ENCODE peak calls at places on chromosome 10, in eight cellular contexts. G is hepatocyte, V is fibroblast of lung, T is tibial artery, X is transverse colon, A is pancreas, Y is mammary epithelial cell, Z is adipocyte. L is an unnamed sample. For H3K36me3, the result is how much of the 10 kb centered on the place peaks cover.

GRCh38 chr10:51679841-51680240 is 19.6 kb downstream of the CSTF2T start:
- DNase-seq in G (no peak), V (no peak), T (no peak), X (no peak), A (no peak), Y (no peak), Z (no peak), L (no peak)

GRCh38 chr10:124999433-125000365 is 57.8 kb downstream of the ZRANB1 start:
- DNase-seq in G (no peak), V (peak), T (peak), X (peak), A (peak), Y (no peak), Z (peak), L (peak)

GRCh38 chr10:7417807-7418206 is 7.0 kb upstream of the SFMBT2 start:
- DNase-seq in G (no peak), V (no peak), T (no peak), X (no peak), A (no peak), Y (no peak), Z (no peak), L (no peak)

GRCh38 chr10:99631496-99631895 is 11.3 kb upstream of the SLC25A28 start:
- DNase-seq in G (no peak), V (peak), T (no peak), X (no peak), A (no peak), Y (peak), Z (peak), L (no peak)

GRCh38 chr10:118467200-118467599 is 125.1 kb upstream of the FAM204A start:
- DNase-seq in G (no peak), V (no peak), T (no peak), X (no peak), A (no peak), Y (no peak), Z (no peak), L (no peak)

GRCh38 chr10:114301951-114302710 is 63.1 kb downstream of the VWA2 start:
- DNase-seq in G (no peak), V (no peak), T (peak), X (no peak), A (no peak), Y (no peak), Z (no peak), L (peak)

GRCh38 chr10:119427263-119427864 is 115.2 kb downstream of the RGS10 start:
- DNase-seq in G (no peak), V (no peak), T (no peak), X (no peak), A (no peak), Y (no peak), Z (no peak), L (no peak)

GRCh38 chr10:8112230-8112915 is 57.9 kb downstream of the GATA3 start:
- DNase-seq in G (peak), V (no peak), T (no peak), X (no peak), A (no peak), Y (no peak), Z (no peak), L (no peak)

GRCh38 chr10:112373912-112374338 is at the start of gene ACSL5:
- DNase-seq in G (peak), V (no peak), T (no peak), X (peak), A (no peak), Y (no peak), Z (no peak), L (no peak)

GRCh38 chr10:52568309-52568708 is 204.3 kb downstream of the MBL2 start:
- DNase-seq in G (no peak), V (no peak), T (no peak), X (no peak), A (no peak), Y (peak), Z (no peak), L (no peak)

GRCh38 chr10:16816830-16817124 is 447 bp downstream of the RSU1 start:
- DNase-seq in G (no peak), V (no peak), T (no peak), X (no peak), A (no peak), Y (no peak), Z (no peak), L (no peak)

GRCh38 chr10:63376560-63377304 is 89.0 kb downstream of the JMJD1C start:
- DNase-seq in G (no peak), V (peak), T (no peak), X (no peak), A (no peak), Y (peak), Z (peak), L (no peak)

GRCh38 chr10:80196270-80196949 is 8.9 kb downstream of the ANXA11 start:
- DNase-seq in G (peak), V (no peak), T (peak), X (peak), A (peak), Y (peak), Z (peak), L (peak)

GRCh38 chr10:8316284-8316683 is 261.8 kb downstream of the GATA3 start:
- DNase-seq in G (no peak), V (no peak), T (no peak), X (no peak), A (no peak), Y (no peak), Z (no peak), L (no peak)

GRCh38 chr10:120990831-120991230 is 139.7 kb downstream of the WDR11 start:
- DNase-seq in G (no peak), V (no peak), T (peak), X (no peak), A (no peak), Y (no peak), Z (no peak), L (no peak)

GRCh38 chr10:33241351-33241750 is 93.1 kb downstream of the NRP1 start:
- DNase-seq in G (no peak), V (no peak), T (no peak), X (no peak), A (no peak), Y (no peak), Z (no peak), L (no peak)

GRCh38 chr10:92164024-92164423 is 126.9 kb downstream of the CPEB3 start:
- DNase-seq in G (no peak), V (peak), T (no peak), X (no peak), A (no peak), Y (no peak), Z (no peak), L (no peak)

GRCh38 chr10:49526624-49527023 is 12.3 kb downstream of the ERCC6 start:
- DNase-seq in G (no peak), V (no peak), T (no peak), X (no peak), A (no peak), Y (no peak), Z (peak), L (no peak)

GRCh38 chr10:63237396-63237795 is 104.3 kb downstream of the NRBF2 start:
- DNase-seq in G (peak), V (no peak), T (no peak), X (no peak), A (no peak), Y (no peak), Z (no peak), L (no peak)

GRCh38 chr10:11018830-11019692 is 1.4 kb downstream of the CELF2 start:
- DNase-seq in G (no peak), V (no peak), T (no peak), X (no peak), A (no peak), Y (no peak), Z (no peak), L (no peak)

GRCh38 chr10:71144824-71145223 is 67.5 kb upstream of the UNC5B start:
- DNase-seq in G (no peak), V (no peak), T (no peak), X (no peak), A (no peak), Y (no peak), Z (no peak), L (no peak)

GRCh38 chr10:132192076-132192975 is 5.6 kb downstream of the DPYSL4 start:
- DNase-seq in G (no peak), V (no peak), T (peak), X (no peak), A (no peak), Y (no peak), Z (no peak), L (no peak)

GRCh38 chr10:95394161-95394880 is 103.5 kb upstream of the PDLIM1 start:
- DNase-seq in G (no peak), V (no peak), T (no peak), X (no peak), A (no peak), Y (peak), Z (no peak), L (no peak)

GRCh38 chr10:30324448-30325110 is 24.5 kb downstream of the MTPAP start:
- DNase-seq in G (no peak), V (peak), T (no peak), X (no peak), A (no peak), Y (no peak), Z (peak), L (no peak)
- H3K36me3 ChIP-seq in G (under half), V (under half), T (under half), X (under half), A (under half), Y (under half), Z (half or more), L (under half)

DNA sequence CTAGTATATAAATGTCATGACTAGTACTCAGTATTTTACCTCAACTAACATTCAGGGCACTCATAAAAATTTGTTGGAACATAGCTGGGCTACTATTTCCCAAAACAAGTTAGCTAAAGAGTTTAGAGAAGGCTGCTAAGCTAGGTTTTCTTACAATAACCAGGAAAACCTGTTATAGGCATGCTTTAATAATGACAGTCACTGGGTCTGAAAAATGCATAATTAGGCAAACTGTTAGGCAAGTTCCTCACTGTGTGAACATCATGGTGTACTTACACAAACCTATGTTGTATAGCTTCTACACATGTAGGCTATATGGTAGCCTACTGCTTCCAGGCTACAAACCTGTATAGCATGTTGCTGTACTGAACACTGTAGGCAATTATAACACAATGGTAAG is 79.0 kb downstream of the DNAJC1 start:
- DNase-seq in G (no peak), V (no peak), T (no peak), X (no peak), A (no peak), Y (no peak), Z (no peak), L (no peak)
- H3K36me3 ChIP-seq in G (under half), V (under half), T (under half), X (under half), A (under half), Y (under half), Z (under half), L (under half)

GRCh38 chr10:61973169-61973568 is 71.7 kb downstream of the ARID5B start:
- DNase-seq in G (no peak), V (peak), T (no peak), X (no peak), A (no peak), Y (no peak), Z (peak), L (no peak)
- H3K36me3 ChIP-seq in G (under half), V (under half), T (under half), X (under half), A (under half), Y (under half), Z (under half), L (under half)

GRCh38 chr10:43387678-43388032 is 16.2 kb downstream of the FXYD4 start:
- DNase-seq in G (no peak), V (no peak), T (peak), X (no peak), A (no peak), Y (no peak), Z (no peak), L (no peak)
- H3K36me3 ChIP-seq in G (under half), V (under half), T (half or more), X (under half), A (under half), Y (under half), Z (half or more), L (half or more)

DNA sequence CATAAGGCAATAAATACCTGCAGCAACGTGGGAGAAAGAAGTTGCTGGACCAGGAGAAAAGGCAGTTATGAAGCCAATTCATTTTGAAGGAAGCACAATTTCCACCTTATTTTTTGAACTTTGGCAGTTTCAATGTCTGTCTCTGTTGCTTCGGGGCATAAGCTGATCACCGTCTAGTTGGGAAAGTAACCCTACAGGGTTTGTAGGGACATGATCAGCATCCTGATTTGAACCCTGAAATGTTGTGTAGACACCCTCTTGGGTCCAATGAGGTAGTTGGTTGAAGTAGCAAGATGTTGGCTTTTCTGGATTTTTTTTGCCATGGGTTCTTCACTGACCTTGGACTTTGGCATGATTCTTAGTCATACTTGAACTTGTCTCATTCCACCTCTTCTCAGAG is 13.0 kb downstream of the DUSP5 start:
- DNase-seq in G (no peak), V (no peak), T (no peak), X (no peak), A (no peak), Y (no peak), Z (no peak), L (no peak)
- H3K36me3 ChIP-seq in G (under half), V (under half), T (under half), X (under half), A (under half), Y (half or more), Z (under half), L (under half)